ENCODE peak calls at places on chromosomes 3 and 15, in six cellular contexts. U is activated gamma-delta T cell treated with Interleukin-2 at 50 U/mL for 16 hours; G is stimulated activated CD4-positive, alpha-beta T cell treated with anti-CD3 and anti-CD28 coated beads, Interleukin-1b, Interleukin-23, amount 100 ng/mL, for 24 hours; F is DMS53; S is NCI-H1417; L is non-pigmented ciliary epithelial cell. P is an unnamed sample.
A peak's percentile ranks its signal among the peaks of the same experiment; 100 is the strongest.

GRCh38 chr15:59292393-59292792 is 80.3 kb downstream of the MYO1E start:
- DNase-seq in U (no peak), G (no peak), F (no peak), S (no peak), L (no peak), P (peak; percentile 72)

GRCh38 chr3:13884851-13885703 is 5.2 kb upstream of the WNT7A start:
- DNase-seq in U (peak; percentile 67), G (no peak), F (peak; percentile 59), S (peak; percentile 26), L (no peak), P (peak; percentile 39)

GRCh38 chr15:57326196-57326595 is 50.1 kb upstream of the CGNL1 start:
- DNase-seq in U (no peak), G (no peak), F (no peak), S (no peak), L (no peak), P (no peak)

GRCh38 chr15:72285927-72286516 is 13.7 kb upstream of the PARP6 start:
- DNase-seq in U (peak; percentile 47), G (peak; percentile 43), F (peak; percentile 41), S (no peak), L (no peak), P (no peak)

GRCh38 chr15:83164409-83165404 is 42.9 kb downstream of the HDGFL3 start:
- DNase-seq in U (no peak), G (no peak), F (no peak), S (no peak), L (peak; percentile 48), P (no peak)

GRCh38 chr3:52026016-52026415 is 30.3 kb upstream of the RPL29 start:
- DNase-seq in U (no peak), G (no peak), F (no peak), S (no peak), L (no peak), P (no peak)

GRCh38 chr3:108127301-108127988 is 36.6 kb upstream of the CD47 start:
- DNase-seq in U (peak; percentile 66), G (peak; percentile 17), F (no peak), S (no peak), L (no peak), P (no peak)

GRCh38 chr3:182568206-182568605 is 225.1 kb upstream of the ATP11B start:
- DNase-seq in U (no peak), G (no peak), F (no peak), S (peak; percentile 43), L (no peak), P (no peak)

GRCh38 chr3:64167346-64167745 is 57.9 kb downstream of the PRICKLE2 start:
- DNase-seq in U (no peak), G (no peak), F (no peak), S (no peak), L (no peak), P (no peak)